ENCODE peak calls at places on chromosomes 4 and X, in six cellular contexts. M, E, O, X, A and Y are unnamed samples.

GRCh38 chr4:131427000-131427399 is 1722.1 kb upstream of the PCDH10 start:
- DNase-seq in X (no peak), A (no peak), M (no peak), O (no peak), E (no peak), Y (no peak)

GRCh38 chr4:72886602-72887001 is 182.9 kb downstream of the COX18 start:
- DNase-seq in E (no peak), M (no peak), O (no peak), A (no peak), X (no peak), Y (no peak)

GRCh38 chr4:130576218-130576617 is 1480.3 kb downstream of the C4orf33 start:
- DNase-seq in O (no peak), E (peak; percentile 8), A (no peak), X (no peak), M (no peak), Y (no peak)

GRCh38 chr4:174716986-174717770 is 111.9 kb downstream of the GLRA3 start:
- DNase-seq in M (no peak), O (no peak), A (no peak), E (no peak), X (no peak), Y (no peak)

GRCh38 chrX:102712967-102713677 is 874 bp downstream of the GPRASP2 start:
- DNase-seq in M (peak; percentile 70), E (peak; percentile 33), A (peak; percentile 75), O (peak; percentile 72), X (no peak), Y (peak; percentile 71)

GRCh38 chrX:57367649-57368048 is 81.1 kb downstream of the FAAH2 start:
- DNase-seq in E (no peak), M (no peak), O (no peak), X (no peak), A (no peak), Y (no peak)

GRCh38 chr4:100838286-100838685 is 320.5 kb upstream of the EMCN start:
- DNase-seq in O (no peak), E (no peak), X (no peak), A (no peak), M (no peak), Y (no peak)

GRCh38 chr4:68324509-68325262 is 25.2 kb downstream of the YTHDC1 start:
- DNase-seq in O (no peak), X (no peak), E (no peak), A (no peak), M (no peak), Y (no peak)

GRCh38 chrX:64428371-64428770 is 33.1 kb upstream of the MTMR8 start:
- DNase-seq in E (no peak), M (no peak), O (no peak), A (no peak), X (no peak), Y (no peak)

GRCh38 chr4:38062088-38062893 is 102.1 kb downstream of the PTTG2 start:
- DNase-seq in E (peak; percentile 84), O (peak; percentile 92), M (peak; percentile 83), X (no peak), A (peak; percentile 87), Y (peak; percentile 62)

GRCh38 chrX:9604111-9604907 is 139.5 kb downstream of the TBL1X start:
- DNase-seq in M (peak; percentile 33), A (peak; percentile 38), X (no peak), E (no peak), O (peak; percentile 74), Y (no peak)

GRCh38 chr4:19748911-19749473 is 502.7 kb upstream of the SLIT2 start:
- DNase-seq in E (no peak), X (peak; percentile 77), A (no peak), M (no peak), O (peak; percentile 76), Y (peak; percentile 61)

DNA sequence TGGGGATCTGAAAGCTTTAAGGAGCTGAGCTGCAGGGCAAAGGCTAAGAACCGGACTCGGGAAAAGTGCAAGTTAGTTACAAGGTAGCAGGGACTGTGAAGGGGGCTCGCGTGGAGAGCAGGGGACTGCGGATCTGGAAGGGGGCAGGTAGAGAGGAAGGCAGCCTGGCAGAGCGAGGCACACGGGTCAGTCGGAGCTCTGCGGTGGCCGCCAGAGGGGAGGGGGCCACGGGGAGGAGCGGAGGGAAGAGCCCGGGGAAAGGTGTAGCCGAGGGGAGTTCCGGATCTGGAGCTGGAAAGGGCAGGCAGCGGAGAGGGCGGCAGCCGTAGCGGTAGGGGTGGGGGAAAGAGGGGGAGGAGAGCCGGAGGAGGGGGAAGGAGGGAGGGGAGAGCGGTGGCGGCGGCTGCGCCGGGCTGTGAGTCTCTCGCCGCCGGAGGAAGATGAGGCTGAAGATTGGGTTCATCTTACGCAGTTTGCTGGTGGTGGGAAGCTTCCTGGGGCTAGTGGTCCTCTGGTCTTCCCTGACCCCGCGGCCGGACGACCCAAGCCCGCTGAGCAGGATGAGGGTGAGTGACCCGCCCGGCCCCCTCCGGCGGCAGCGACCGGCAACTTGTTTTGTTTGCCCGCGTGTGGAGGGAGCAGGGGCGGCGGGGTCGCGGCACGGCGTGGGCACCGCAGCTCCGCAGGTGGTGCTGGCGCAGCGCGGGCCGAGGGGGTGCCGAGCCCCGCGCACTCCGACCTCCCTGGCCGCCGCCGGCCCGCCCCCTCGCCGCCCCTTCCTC is at the start of gene GALNT7:
- DNase-seq in E (peak; percentile 93), A (peak; percentile 87), X (no peak), O (peak; percentile 37), M (peak; percentile 79), Y (peak; percentile 79)
- TF ChIP-seq CTCF in E (no peak), A (no peak), X (no peak), O (no peak), M (no peak), Y (no peak)

GRCh38 chr4:154490589-154491340 is 834 bp downstream of the DCHS2 start:
- DNase-seq in E (peak; percentile 57), O (no peak), M (no peak), X (no peak), A (no peak), Y (no peak)
- H3K4me3 ChIP-seq in E (peak overlapping the region; percentile 55), O (no peak overlapping the region), M (no peak overlapping the region), X (no peak overlapping the region), A (no peak overlapping the region), Y (peak overlapping the region; percentile 47)

GRCh38 chr4:118954246-118954645 is 65.6 kb downstream of the SYNPO2 start:
- DNase-seq in A (no peak), M (no peak), O (peak; percentile 56), X (no peak), E (no peak), Y (peak; percentile 51)
- TF ChIP-seq CTCF in A (no peak), M (no peak), O (peak; percentile 37), X (peak; percentile 51), E (no peak), Y (peak; percentile 17)

DNA sequence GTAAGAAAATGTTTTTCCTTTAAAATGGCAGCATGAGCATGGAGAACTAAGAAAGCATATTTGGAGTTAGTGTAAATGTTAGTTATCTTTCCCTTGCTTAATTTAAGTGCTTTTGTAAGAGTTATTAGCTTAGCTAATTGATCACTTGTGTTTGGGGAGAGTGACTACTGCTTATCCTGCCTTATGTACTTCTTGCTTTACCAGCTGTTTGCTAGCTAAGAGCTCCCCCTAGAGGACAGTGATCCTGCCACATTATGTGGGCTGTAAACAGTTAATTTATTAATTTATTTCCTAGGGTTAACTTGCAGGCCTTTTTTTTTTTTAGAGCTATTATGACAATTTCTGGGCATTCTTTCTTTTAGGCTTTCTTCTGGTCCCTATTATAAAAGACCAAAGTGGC is 435.8 kb downstream of the MAGEB5 start:
- DNase-seq in M (no peak), A (no peak), X (no peak), O (no peak), E (no peak), Y (no peak)
- H3K4me3 ChIP-seq in M (no peak overlapping the region), A (no peak overlapping the region), X (no peak overlapping the region), O (no peak overlapping the region), E (no peak overlapping the region), Y (no peak overlapping the region)

DNA sequence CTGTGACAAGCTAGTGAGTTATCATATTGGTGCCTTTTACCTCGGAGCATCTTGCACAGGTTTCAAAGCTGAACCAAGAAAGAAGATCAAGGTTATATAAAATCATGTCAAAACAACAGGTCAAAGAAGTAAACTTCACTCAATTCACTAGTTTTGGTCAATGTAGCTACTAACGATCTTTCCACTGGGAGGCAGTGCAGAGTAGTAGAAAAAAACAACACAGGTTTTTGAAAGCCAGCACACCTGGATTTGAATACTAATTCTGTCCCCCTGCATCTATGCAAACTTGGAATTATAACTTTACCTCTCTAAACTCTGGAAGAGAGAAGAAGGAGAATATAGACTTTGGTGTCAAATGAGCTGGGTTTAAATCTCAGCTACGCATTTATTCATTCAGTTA is 266.1 kb downstream of the GRIA3 start:
- DNase-seq in M (no peak), E (peak; percentile 14), A (no peak), O (peak; percentile 8), X (no peak), Y (peak; percentile 14)
- TF ChIP-seq CTCF in M (no peak), E (peak; percentile 60), A (no peak), O (peak; percentile 43), X (peak; percentile 22), Y (peak; percentile 32)

GRCh38 chr4:108763226-108763593 is 357 bp upstream of the ETNPPL start:
- DNase-seq in X (no peak), O (no peak), E (no peak), A (no peak), M (no peak), Y (no peak)
- H3K4me3 ChIP-seq in X (peak overlapping the region; percentile 45), O (peak overlapping the region; percentile 62), E (peak overlapping the region; percentile 63), A (peak overlapping the region; percentile 46), M (peak overlapping the region; percentile 19), Y (peak overlapping the region; percentile 52)

GRCh38 chr4:142983612-142984011 is 137.5 kb upstream of the INPP4B start:
- DNase-seq in X (no peak), E (no peak), M (no peak), O (no peak), A (no peak), Y (no peak)

GRCh38 chr4:142983111-142983510 is 137.0 kb upstream of the INPP4B start:
- DNase-seq in X (no peak), A (no peak), M (no peak), E (no peak), O (no peak), Y (no peak)

GRCh38 chr4:142984871-142985585 is 138.9 kb upstream of the INPP4B start:
- DNase-seq in O (peak; percentile 18), M (no peak), X (no peak), A (no peak), E (peak; percentile 38), Y (peak; percentile 53)
- TF ChIP-seq CTCF in O (peak; percentile 43), M (no peak), X (peak; percentile 63), A (peak; percentile 24), E (peak; percentile 47), Y (peak; percentile 57)

DNA sequence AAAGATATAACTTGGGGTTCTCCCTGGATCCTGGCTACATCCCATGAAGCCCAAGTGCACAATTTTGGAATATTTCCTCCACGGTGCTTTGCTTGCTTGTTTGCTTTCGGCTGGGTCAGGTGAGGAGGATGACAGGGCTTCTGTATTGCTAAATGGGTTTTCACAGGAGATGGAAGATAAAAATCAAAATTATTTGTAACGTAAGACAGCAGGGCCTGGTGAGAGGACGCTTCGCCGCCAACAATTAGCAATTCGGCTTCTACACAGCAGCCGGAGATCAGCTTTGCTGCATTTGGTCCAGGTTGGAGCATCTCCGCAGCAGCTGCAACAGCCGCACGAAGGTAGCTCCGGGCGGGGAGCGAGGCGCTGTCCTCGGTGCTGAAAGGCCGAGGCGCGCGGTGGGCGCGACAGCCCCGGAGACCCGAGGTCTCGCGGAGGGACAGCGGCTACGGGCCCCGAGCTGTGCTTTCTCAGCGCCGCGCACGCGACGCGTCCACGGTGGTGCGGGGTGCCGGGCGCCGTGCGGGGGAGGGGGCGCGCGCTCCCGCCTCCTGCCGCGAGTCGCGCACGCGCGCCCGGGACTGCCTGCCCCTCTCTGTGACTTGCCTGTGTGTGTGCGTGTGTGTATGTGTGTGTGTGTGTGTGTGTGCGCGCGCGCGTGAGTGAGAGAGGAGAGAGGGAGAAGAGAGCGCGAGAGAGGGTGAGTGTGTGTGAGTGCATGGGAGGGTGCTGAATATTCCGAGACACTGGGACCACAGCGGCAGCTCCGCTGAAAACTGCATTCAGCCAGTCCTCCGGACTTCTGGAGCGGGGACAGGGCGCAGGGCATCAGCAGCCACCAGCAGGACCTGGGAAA is at the start of gene GRIA2:
- DNase-seq in A (peak; percentile 54), M (peak; percentile 72), X (peak; percentile 4), E (peak; percentile 93), O (peak; percentile 50), Y (peak; percentile 51)
- H3K4me3 ChIP-seq in A (no peak within 1 kb of the TSS), M (peak within 1 kb of the TSS; percentile 15), X (peak within 1 kb of the TSS; percentile 15), E (peak within 1 kb of the TSS; percentile 62), O (peak within 1 kb of the TSS; percentile 35), Y (peak within 1 kb of the TSS; percentile 26)